ENCODE peak calls at places on chromosomes 13 and 19, in six cellular contexts. One of them, this sample, is unnamed.

GRCh38 chr13:48942131-48942530 is 33.6 kb upstream of the FNDC3A start:
- DNase-seq in pulmonary artery endothelial cell: no peak
- DNase-seq in Caco-2: no peak
- DNase-seq in effector CD4-positive, alpha-beta T cell: no peak
- DNase-seq in cardiac fibroblast: peak
- DNase-seq in nephron progenitor cell: no peak
- DNase-seq in this sample: no peak

GRCh38 chr13:30107126-30107525 is 200.2 kb downstream of the KATNAL1 start:
- DNase-seq in pulmonary artery endothelial cell: no peak
- DNase-seq in nephron progenitor cell: no peak
- DNase-seq in cardiac fibroblast: no peak
- DNase-seq in effector CD4-positive, alpha-beta T cell: no peak
- DNase-seq in Caco-2: no peak
- DNase-seq in this sample: no peak

GRCh38 chr13:84366484-84366883 is 484.2 kb upstream of the SLITRK1 start:
- DNase-seq in Caco-2: no peak
- DNase-seq in cardiac fibroblast: peak
- DNase-seq in effector CD4-positive, alpha-beta T cell: no peak
- DNase-seq in nephron progenitor cell: no peak
- DNase-seq in pulmonary artery endothelial cell: no peak
- DNase-seq in this sample: no peak

GRCh38 chr19:34365463-34366401 is 736 bp downstream of the GPI start:
- DNase-seq in effector CD4-positive, alpha-beta T cell: no peak
- DNase-seq in pulmonary artery endothelial cell: no peak
- DNase-seq in cardiac fibroblast: peak
- DNase-seq in nephron progenitor cell: peak
- DNase-seq in Caco-2: no peak
- DNase-seq in this sample: no peak

GRCh38 chr19:49338691-49339363 is 3.6 kb downstream of the CD37 start:
- DNase-seq in Caco-2: peak
- DNase-seq in nephron progenitor cell: peak
- DNase-seq in cardiac fibroblast: peak
- DNase-seq in pulmonary artery endothelial cell: no peak
- DNase-seq in effector CD4-positive, alpha-beta T cell: no peak
- DNase-seq in this sample: no peak

GRCh38 chr19:35963514-35963913 is 27.3 kb downstream of the LRFN3 start:
- DNase-seq in nephron progenitor cell: peak
- DNase-seq in effector CD4-positive, alpha-beta T cell: no peak
- DNase-seq in cardiac fibroblast: peak
- DNase-seq in pulmonary artery endothelial cell: no peak
- DNase-seq in Caco-2: peak
- DNase-seq in this sample: peak

GRCh38 chr19:5870986-5871394 is 650 bp upstream of the FUT5 start:
- DNase-seq in cardiac fibroblast: no peak
- DNase-seq in nephron progenitor cell: no peak
- DNase-seq in effector CD4-positive, alpha-beta T cell: no peak
- DNase-seq in pulmonary artery endothelial cell: no peak
- DNase-seq in Caco-2: no peak
- DNase-seq in this sample: no peak

GRCh38 chr13:37198629-37199028 is 93.2 kb upstream of the CSNK1A1L start:
- DNase-seq in pulmonary artery endothelial cell: no peak
- DNase-seq in nephron progenitor cell: no peak
- DNase-seq in Caco-2: no peak
- DNase-seq in effector CD4-positive, alpha-beta T cell: no peak
- DNase-seq in cardiac fibroblast: no peak
- DNase-seq in this sample: no peak

GRCh38 chr13:40084934-40085333 is 429.5 kb downstream of the COG6 start:
- DNase-seq in effector CD4-positive, alpha-beta T cell: no peak
- DNase-seq in cardiac fibroblast: no peak
- DNase-seq in pulmonary artery endothelial cell: peak
- DNase-seq in Caco-2: no peak
- DNase-seq in nephron progenitor cell: no peak
- DNase-seq in this sample: no peak

GRCh38 chr19:18453269-18454024 is 15.5 kb upstream of the ISYNA1 start:
- DNase-seq in nephron progenitor cell: no peak
- DNase-seq in Caco-2: no peak
- DNase-seq in pulmonary artery endothelial cell: no peak
- DNase-seq in effector CD4-positive, alpha-beta T cell: no peak
- DNase-seq in cardiac fibroblast: peak
- DNase-seq in this sample: no peak

GRCh38 chr19:17079710-17080440 is 4.3 kb downstream of the MYO9B start:
- DNase-seq in effector CD4-positive, alpha-beta T cell: peak
- DNase-seq in cardiac fibroblast: peak
- DNase-seq in nephron progenitor cell: no peak
- DNase-seq in Caco-2: no peak
- DNase-seq in pulmonary artery endothelial cell: peak
- DNase-seq in this sample: peak

GRCh38 chr19:18730885-18731513 is 47.5 kb downstream of the CRTC1 start:
- DNase-seq in pulmonary artery endothelial cell: no peak
- DNase-seq in cardiac fibroblast: no peak
- DNase-seq in effector CD4-positive, alpha-beta T cell: no peak
- DNase-seq in Caco-2: no peak
- DNase-seq in nephron progenitor cell: no peak
- DNase-seq in this sample: no peak

GRCh38 chr13:44713793-44714469 is 137.8 kb upstream of the TSC22D1 start:
- DNase-seq in cardiac fibroblast: peak
- DNase-seq in pulmonary artery endothelial cell: peak
- DNase-seq in effector CD4-positive, alpha-beta T cell: no peak
- DNase-seq in Caco-2: peak
- DNase-seq in nephron progenitor cell: no peak
- DNase-seq in this sample: peak

GRCh38 chr13:64538711-64539110 is 2691.4 kb downstream of the PCDH9 start:
- DNase-seq in Caco-2: no peak
- DNase-seq in nephron progenitor cell: no peak
- DNase-seq in cardiac fibroblast: peak
- DNase-seq in effector CD4-positive, alpha-beta T cell: no peak
- DNase-seq in pulmonary artery endothelial cell: no peak
- DNase-seq in this sample: no peak

GRCh38 chr13:110393761-110394160 is 86.7 kb downstream of the COL4A2 start:
- DNase-seq in pulmonary artery endothelial cell: no peak
- DNase-seq in Caco-2: no peak
- DNase-seq in nephron progenitor cell: no peak
- DNase-seq in effector CD4-positive, alpha-beta T cell: no peak
- DNase-seq in cardiac fibroblast: peak
- DNase-seq in this sample: no peak

GRCh38 chr13:113152894-113153809 is 5.3 kb upstream of the PROZ start:
- DNase-seq in pulmonary artery endothelial cell: no peak
- DNase-seq in Caco-2: no peak
- DNase-seq in effector CD4-positive, alpha-beta T cell: peak
- DNase-seq in nephron progenitor cell: peak
- DNase-seq in cardiac fibroblast: peak
- DNase-seq in this sample: no peak

GRCh38 chr13:110746443-110746842 is 32.9 kb downstream of the ING1 start:
- DNase-seq in cardiac fibroblast: no peak
- DNase-seq in pulmonary artery endothelial cell: no peak
- DNase-seq in Caco-2: no peak
- DNase-seq in effector CD4-positive, alpha-beta T cell: no peak
- DNase-seq in nephron progenitor cell: no peak
- DNase-seq in this sample: no peak

GRCh38 chr13:75788494-75788991 is 152.4 kb downstream of the LMO7 start:
- DNase-seq in effector CD4-positive, alpha-beta T cell: no peak
- DNase-seq in Caco-2: no peak
- DNase-seq in pulmonary artery endothelial cell: peak
- DNase-seq in nephron progenitor cell: no peak
- DNase-seq in cardiac fibroblast: peak
- DNase-seq in this sample: no peak

GRCh38 chr19:44571830-44572661 is 41.3 kb upstream of the IGSF23 start:
- DNase-seq in effector CD4-positive, alpha-beta T cell: no peak
- DNase-seq in pulmonary artery endothelial cell: no peak
- DNase-seq in cardiac fibroblast: no peak
- DNase-seq in Caco-2: peak
- DNase-seq in nephron progenitor cell: no peak
- DNase-seq in this sample: no peak

GRCh38 chr19:39444598-39445257 is 654 bp upstream of the SUPT5H start:
- DNase-seq in effector CD4-positive, alpha-beta T cell: no peak
- DNase-seq in pulmonary artery endothelial cell: no peak
- DNase-seq in cardiac fibroblast: peak
- DNase-seq in nephron progenitor cell: no peak
- DNase-seq in Caco-2: no peak
- DNase-seq in this sample: no peak

GRCh38 chr19:41341669-41342490 is 11.8 kb downstream of the TGFB1 start:
- DNase-seq in nephron progenitor cell: no peak
- DNase-seq in effector CD4-positive, alpha-beta T cell: no peak
- DNase-seq in Caco-2: peak
- DNase-seq in pulmonary artery endothelial cell: no peak
- DNase-seq in cardiac fibroblast: no peak
- DNase-seq in this sample: no peak

GRCh38 chr19:49071860-49072547 is 495 bp downstream of the KCNA7 start:
- DNase-seq in pulmonary artery endothelial cell: no peak
- DNase-seq in cardiac fibroblast: no peak
- DNase-seq in effector CD4-positive, alpha-beta T cell: no peak
- DNase-seq in Caco-2: peak
- DNase-seq in nephron progenitor cell: peak
- DNase-seq in this sample: no peak

GRCh38 chr13:113775451-113776145 is 16.6 kb downstream of the TMEM255B start:
- DNase-seq in pulmonary artery endothelial cell: no peak
- DNase-seq in Caco-2: no peak
- DNase-seq in cardiac fibroblast: no peak
- DNase-seq in nephron progenitor cell: no peak
- DNase-seq in effector CD4-positive, alpha-beta T cell: no peak
- DNase-seq in this sample: no peak

GRCh38 chr13:68046900-68047299 is 816.8 kb upstream of the PCDH9 start:
- DNase-seq in cardiac fibroblast: no peak
- DNase-seq in Caco-2: no peak
- DNase-seq in pulmonary artery endothelial cell: no peak
- DNase-seq in nephron progenitor cell: no peak
- DNase-seq in effector CD4-positive, alpha-beta T cell: no peak
- DNase-seq in this sample: no peak

GRCh38 chr19:6774821-6775707 is 2.6 kb downstream of the VAV1 start:
- DNase-seq in effector CD4-positive, alpha-beta T cell: no peak
- DNase-seq in cardiac fibroblast: no peak
- DNase-seq in pulmonary artery endothelial cell: no peak
- DNase-seq in nephron progenitor cell: no peak
- DNase-seq in Caco-2: no peak
- DNase-seq in this sample: no peak

GRCh38 chr13:56501750-56502149 is 639.0 kb upstream of the PRR20A start:
- DNase-seq in pulmonary artery endothelial cell: no peak
- DNase-seq in nephron progenitor cell: no peak
- DNase-seq in cardiac fibroblast: no peak
- DNase-seq in Caco-2: no peak
- DNase-seq in effector CD4-positive, alpha-beta T cell: no peak
- DNase-seq in this sample: no peak

GRCh38 chr13:36819811-36820140 is 754 bp downstream of the RFXAP start:
- DNase-seq in Caco-2: no peak
- DNase-seq in nephron progenitor cell: no peak
- DNase-seq in effector CD4-positive, alpha-beta T cell: no peak
- DNase-seq in pulmonary artery endothelial cell: no peak
- DNase-seq in cardiac fibroblast: peak
- DNase-seq in this sample: no peak

GRCh38 chr13:76293346-76293745 is 592.9 kb downstream of the KCTD12 start:
- DNase-seq in cardiac fibroblast: peak
- DNase-seq in Caco-2: no peak
- DNase-seq in nephron progenitor cell: no peak
- DNase-seq in effector CD4-positive, alpha-beta T cell: no peak
- DNase-seq in pulmonary artery endothelial cell: peak
- DNase-seq in this sample: peak